ENCODE peak calls at places on chromosomes 3 and 15, in five cellular contexts. One of them, this sample, is unnamed.

GRCh38 chr3:195692361-195692700 is 28.4 kb upstream of the MUC20 start:
- DNase-seq in AG04449: no peak
- DNase-seq in HCEC 1CT: no peak
- DNase-seq in effector CD4-positive, alpha-beta T cell: no peak
- DNase-seq in stimulated activated CD4-positive, alpha-beta T cell treated with anti-CD3 and anti-CD28 coated beads, Interleukin-2, amount 100 ng/mL, for 4 hours: no peak
- DNase-seq in this sample: no peak

GRCh38 chr3:49005998-49006397 is 1.2 kb upstream of the WDR6 start:
- DNase-seq in HCEC 1CT: no peak
- DNase-seq in effector CD4-positive, alpha-beta T cell: no peak
- DNase-seq in stimulated activated CD4-positive, alpha-beta T cell treated with anti-CD3 and anti-CD28 coated beads, Interleukin-2, amount 100 ng/mL, for 4 hours: no peak
- DNase-seq in AG04449: no peak
- DNase-seq in this sample: no peak

GRCh38 chr3:54847361-54847760 is 80.5 kb downstream of the LRTM1 start:
- DNase-seq in HCEC 1CT: no peak
- DNase-seq in effector CD4-positive, alpha-beta T cell: no peak
- DNase-seq in stimulated activated CD4-positive, alpha-beta T cell treated with anti-CD3 and anti-CD28 coated beads, Interleukin-2, amount 100 ng/mL, for 4 hours: no peak
- DNase-seq in AG04449: no peak
- DNase-seq in this sample: no peak

GRCh38 chr3:51975857-51976549 is 1.1 kb downstream of the ABHD14A start:
- DNase-seq in HCEC 1CT: no peak
- DNase-seq in stimulated activated CD4-positive, alpha-beta T cell treated with anti-CD3 and anti-CD28 coated beads, Interleukin-2, amount 100 ng/mL, for 4 hours: no peak
- DNase-seq in effector CD4-positive, alpha-beta T cell: peak
- DNase-seq in AG04449: no peak
- DNase-seq in this sample: no peak

GRCh38 chr15:93034512-93034911 is 54.5 kb downstream of the RGMA start:
- DNase-seq in AG04449: no peak
- DNase-seq in effector CD4-positive, alpha-beta T cell: no peak
- DNase-seq in stimulated activated CD4-positive, alpha-beta T cell treated with anti-CD3 and anti-CD28 coated beads, Interleukin-2, amount 100 ng/mL, for 4 hours: no peak
- DNase-seq in HCEC 1CT: no peak
- DNase-seq in this sample: no peak

GRCh38 chr15:25053000-25053815 is 98.4 kb downstream of the SNRPN start:
- DNase-seq in HCEC 1CT: no peak
- DNase-seq in AG04449: no peak
- DNase-seq in stimulated activated CD4-positive, alpha-beta T cell treated with anti-CD3 and anti-CD28 coated beads, Interleukin-2, amount 100 ng/mL, for 4 hours: no peak
- DNase-seq in effector CD4-positive, alpha-beta T cell: no peak
- DNase-seq in this sample: no peak

GRCh38 chr3:69370156-69370944 is 15.5 kb downstream of the FRMD4B start:
- DNase-seq in effector CD4-positive, alpha-beta T cell: no peak
- DNase-seq in stimulated activated CD4-positive, alpha-beta T cell treated with anti-CD3 and anti-CD28 coated beads, Interleukin-2, amount 100 ng/mL, for 4 hours: no peak
- DNase-seq in HCEC 1CT: no peak
- DNase-seq in AG04449: no peak
- DNase-seq in this sample: no peak

GRCh38 chr3:30984855-30985793 is 90.7 kb upstream of the GADL1 start:
- DNase-seq in stimulated activated CD4-positive, alpha-beta T cell treated with anti-CD3 and anti-CD28 coated beads, Interleukin-2, amount 100 ng/mL, for 4 hours: no peak
- DNase-seq in AG04449: no peak
- DNase-seq in effector CD4-positive, alpha-beta T cell: no peak
- DNase-seq in HCEC 1CT: peak
- DNase-seq in this sample: no peak

GRCh38 chr3:69272537-69272936 is 113.4 kb downstream of the FRMD4B start:
- DNase-seq in HCEC 1CT: no peak
- DNase-seq in effector CD4-positive, alpha-beta T cell: no peak
- DNase-seq in AG04449: no peak
- DNase-seq in stimulated activated CD4-positive, alpha-beta T cell treated with anti-CD3 and anti-CD28 coated beads, Interleukin-2, amount 100 ng/mL, for 4 hours: no peak
- DNase-seq in this sample: no peak

GRCh38 chr3:47019201-47019600 is 39.7 kb downstream of the NBEAL2 start:
- DNase-seq in effector CD4-positive, alpha-beta T cell: no peak
- DNase-seq in AG04449: no peak
- DNase-seq in HCEC 1CT: no peak
- DNase-seq in stimulated activated CD4-positive, alpha-beta T cell treated with anti-CD3 and anti-CD28 coated beads, Interleukin-2, amount 100 ng/mL, for 4 hours: peak
- DNase-seq in this sample: no peak

GRCh38 chr3:156602424-156602823 is 47.5 kb upstream of the SSR3 start:
- DNase-seq in HCEC 1CT: peak
- DNase-seq in stimulated activated CD4-positive, alpha-beta T cell treated with anti-CD3 and anti-CD28 coated beads, Interleukin-2, amount 100 ng/mL, for 4 hours: no peak
- DNase-seq in AG04449: no peak
- DNase-seq in effector CD4-positive, alpha-beta T cell: no peak
- DNase-seq in this sample: no peak

GRCh38 chr3:53780171-53780570 is 66.0 kb downstream of the CHDH start:
- DNase-seq in HCEC 1CT: no peak
- DNase-seq in effector CD4-positive, alpha-beta T cell: no peak
- DNase-seq in stimulated activated CD4-positive, alpha-beta T cell treated with anti-CD3 and anti-CD28 coated beads, Interleukin-2, amount 100 ng/mL, for 4 hours: no peak
- DNase-seq in AG04449: no peak
- DNase-seq in this sample: no peak

GRCh38 chr3:42662037-42662812 is 8.7 kb downstream of the ZBTB47 start:
- DNase-seq in AG04449: no peak
- DNase-seq in stimulated activated CD4-positive, alpha-beta T cell treated with anti-CD3 and anti-CD28 coated beads, Interleukin-2, amount 100 ng/mL, for 4 hours: no peak
- DNase-seq in HCEC 1CT: no peak
- DNase-seq in effector CD4-positive, alpha-beta T cell: no peak
- DNase-seq in this sample: no peak